ENCODE peak calls at places on chromosomes 3 and 15, in four cellular contexts. Y is left ventricle myocardium inferior, J is adrenal gland, X is psoas muscle. W is an unnamed sample.

GRCh38 chr3:94115482-94115881 is 52.6 kb downstream of the NSUN3 start:
- DNase-seq in Y (no peak), J (no peak), X (no peak), W (peak; percentile 69)

GRCh38 chr3:192850501-192850981 is 67.1 kb downstream of the MB21D2 start:
- DNase-seq in Y (no peak), J (no peak), X (no peak), W (peak; percentile 70)

GRCh38 chr15:49247556-49248102 is 77.6 kb downstream of the GALK2 start:
- DNase-seq in Y (no peak), J (no peak), X (no peak), W (peak; percentile 77)

GRCh38 chr3:126104742-126105605 is 21.1 kb upstream of the SLC41A3 start:
- DNase-seq in Y (no peak), J (no peak), X (no peak), W (no peak)

GRCh38 chr3:193499152-193499551 is 55.5 kb downstream of the ATP13A4 start:
- DNase-seq in Y (no peak), J (no peak), X (no peak), W (no peak)

GRCh38 chr3:138594150-138594934 is at the start of gene CEP70:
- DNase-seq in Y (peak; percentile 94), J (peak; percentile 97), X (peak; percentile 93), W (peak; percentile 98)

GRCh38 chr3:183315739-183316138 is 62.7 kb downstream of the B3GNT5 start:
- DNase-seq in Y (no peak), J (no peak), X (no peak), W (no peak)

GRCh38 chr15:89141885-89142284 is 53.6 kb downstream of the ABHD2 start:
- DNase-seq in Y (no peak), J (no peak), X (no peak), W (no peak)

GRCh38 chr15:67381416-67382045 is 126.9 kb downstream of the IQCH start:
- DNase-seq in Y (no peak), J (no peak), X (no peak), W (no peak)

GRCh38 chr15:81765816-81766215 is 280.0 kb downstream of the MEX3B start:
- DNase-seq in Y (no peak), J (no peak), X (no peak), W (no peak)

GRCh38 chr3:183800221-183800863 is 25.0 kb downstream of the MAP6D1 start:
- DNase-seq in Y (no peak), J (no peak), X (no peak), W (no peak)

GRCh38 chr3:162041622-162042021 is 545.0 kb downstream of the OTOL1 start:
- DNase-seq in Y (no peak), J (no peak), X (no peak), W (no peak)

GRCh38 chr15:74631935-74632560 is 16.4 kb downstream of the CLK3 start:
- DNase-seq in Y (peak; percentile 54), J (peak; percentile 56), X (peak; percentile 55), W (peak; percentile 73)

GRCh38 chr3:127037423-127037841 is 54.5 kb downstream of the PLXNA1 start:
- DNase-seq in Y (peak; percentile 14), J (no peak), X (peak; percentile 11), W (no peak)

GRCh38 chr3:46278816-46279672 is 36.8 kb downstream of the CCR3 start:
- DNase-seq in Y (no peak), J (no peak), X (no peak), W (no peak)

GRCh38 chr3:122356402-122356801 is 26.6 kb downstream of the MIX23 start:
- DNase-seq in Y (no peak), J (no peak), X (no peak), W (peak; percentile 63)

GRCh38 chr15:58957101-58957973 is 23.9 kb upstream of the SLTM start:
- DNase-seq in Y (no peak), J (peak; percentile 48), X (no peak), W (peak; percentile 73)

GRCh38 chr15:40812721-40813425 is 5.6 kb upstream of the DNAJC17 start:
- DNase-seq in Y (no peak), J (no peak), X (no peak), W (no peak)

GRCh38 chr15:82804575-82804949 is 1.3 kb downstream of the FSD2 start:
- DNase-seq in Y (no peak), J (no peak), X (no peak), W (no peak)

GRCh38 chr15:79540551-79540950 is 108.4 kb downstream of the MINAR1 start:
- DNase-seq in Y (no peak), J (no peak), X (no peak), W (no peak)

GRCh38 chr3:151282921-151283320 is 4.6 kb upstream of the P2RY14 start:
- DNase-seq in Y (no peak), J (no peak), X (no peak), W (peak; percentile 84)

GRCh38 chr3:177071496-177072156 is 125.7 kb downstream of the TBL1XR1 start:
- DNase-seq in Y (no peak), J (no peak), X (no peak), W (no peak)

GRCh38 chr3:16028604-16029003 is 145.9 kb upstream of the GALNT15 start:
- DNase-seq in Y (no peak), J (no peak), X (no peak), W (peak; percentile 43)

GRCh38 chr3:34155666-34156065 is 357.2 kb downstream of the PDCD6IP start:
- DNase-seq in Y (no peak), J (no peak), X (no peak), W (no peak)

GRCh38 chr3:141399200-141399599 is 30.9 kb downstream of the ZBTB38 start:
- DNase-seq in Y (no peak), J (no peak), X (no peak), W (no peak)

GRCh38 chr3:114848087-114848486 is 299.0 kb downstream of the ZBTB20 start:
- DNase-seq in Y (no peak), J (no peak), X (no peak), W (no peak)

GRCh38 chr3:39288300-39288808 is 8.5 kb upstream of the CX3CR1 start:
- DNase-seq in Y (peak; percentile 66), J (peak; percentile 76), X (peak; percentile 72), W (peak; percentile 86)

GRCh38 chr3:36763850-36764703 is at the start of gene DCLK3:
- DNase-seq in Y (no peak), J (no peak), X (peak; percentile 18), W (no peak)

GRCh38 chr3:32897981-32898623 is 53.3 kb upstream of the CCR4 start:
- DNase-seq in Y (no peak), J (no peak), X (no peak), W (no peak)

GRCh38 chr3:100928638-100929428 is 64.4 kb downstream of the ABI3BP start:
- DNase-seq in Y (no peak), J (no peak), X (no peak), W (peak; percentile 80)

GRCh38 chr15:45417303-45417950 is 39.1 kb upstream of the GATM start:
- DNase-seq in Y (no peak), J (no peak), X (no peak), W (no peak)

GRCh38 chr3:72699631-72700030 is 148.6 kb downstream of the SHQ1 start:
- DNase-seq in Y (no peak), J (no peak), X (no peak), W (no peak)

DNA sequence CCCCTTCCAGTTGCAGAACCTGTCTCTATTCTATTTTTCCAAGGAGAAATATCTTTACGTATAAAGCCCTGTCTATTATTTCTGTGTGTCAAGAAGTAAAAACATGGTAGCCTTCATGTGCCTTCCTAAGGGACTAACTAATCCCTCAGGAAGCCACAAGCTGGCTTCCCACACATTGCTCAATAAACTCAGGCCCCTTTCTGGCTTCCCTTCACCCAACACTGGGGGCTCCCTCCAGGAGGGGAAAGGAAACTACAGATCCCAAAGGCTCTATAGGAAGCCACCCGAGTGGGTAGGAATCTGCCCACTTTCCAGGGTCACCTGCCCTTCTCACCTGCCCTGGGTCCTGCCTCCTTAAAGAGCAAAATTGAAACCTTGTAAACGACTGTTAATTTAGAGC is 4.6 kb downstream of the TLE3 start:
- DNase-seq in Y (no peak), J (no peak), X (no peak), W (no peak)
- TF ChIP-seq CTCF in Y (no peak), J (no peak), X (no peak), W (no peak)

DNA sequence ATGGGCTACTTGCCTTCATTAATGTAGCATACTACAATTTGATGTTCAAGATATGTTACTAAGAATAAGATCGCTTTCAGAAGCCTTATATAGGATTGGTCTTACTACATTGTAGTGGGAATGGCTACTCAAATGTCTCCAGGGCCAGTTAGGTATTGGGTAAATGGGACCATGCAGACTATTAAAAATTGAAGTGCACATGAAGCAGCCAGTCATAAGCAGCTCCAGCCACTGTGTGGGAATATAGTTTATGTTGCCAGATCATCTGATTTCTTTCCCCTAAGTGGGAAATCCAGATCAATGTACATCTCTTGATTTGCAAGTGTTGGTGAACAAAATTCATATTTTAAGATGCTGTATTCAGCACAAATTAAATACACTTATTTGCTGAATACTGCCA is 5.1 kb downstream of the CTNNB1 start:
- DNase-seq in Y (no peak), J (no peak), X (no peak), W (no peak)
- H3K4me3 ChIP-seq in Y (peak overlapping the region; percentile 84), J (no peak overlapping the region), X (peak overlapping the region; percentile 97), W (no peak overlapping the region)

GRCh38 chr15:99961011-99961441 is 227.8 kb upstream of the LYSMD4 start:
- DNase-seq in Y (no peak), J (peak; percentile 58), X (no peak), W (peak; percentile 57)
- TF ChIP-seq CTCF in Y (peak; percentile 61), J (peak; percentile 49), X (peak; percentile 25), W (peak; percentile 54)

GRCh38 chr3:107845355-107846281 is 245.2 kb downstream of the CD47 start:
- DNase-seq in Y (no peak), J (no peak), X (no peak), W (peak; percentile 44)
- H3K4me3 ChIP-seq in Y (no peak overlapping the region), J (no peak overlapping the region), X (no peak overlapping the region), W (no peak overlapping the region)

GRCh38 chr3:44321335-44321734 is 17.2 kb upstream of the TCAIM start:
- DNase-seq in Y (no peak), J (no peak), X (no peak), W (no peak)

GRCh38 chr3:44326035-44326434 is 12.5 kb upstream of the TCAIM start:
- DNase-seq in Y (no peak), J (no peak), X (no peak), W (peak; percentile 48)

GRCh38 chr3:44326515-44326914 is 12.1 kb upstream of the TCAIM start:
- DNase-seq in Y (no peak), J (no peak), X (no peak), W (no peak)

GRCh38 chr3:44318929-44319328 is 19.6 kb upstream of the TCAIM start:
- DNase-seq in Y (no peak), J (no peak), X (no peak), W (no peak)

GRCh38 chr3:44323341-44323955 is 15.1 kb upstream of the TCAIM start:
- DNase-seq in Y (peak; percentile 41), J (peak; percentile 72), X (peak; percentile 42), W (peak; percentile 84)
- TF ChIP-seq CTCF in Y (peak; percentile 85), J (peak; percentile 74), X (peak; percentile 86), W (peak; percentile 92)

GRCh38 chr3:179016979-179017670 is 54.5 kb downstream of the ZMAT3 start:
- DNase-seq in Y (no peak), J (no peak), X (no peak), W (no peak)

GRCh38 chr3:179020112-179020511 is 51.5 kb downstream of the ZMAT3 start:
- DNase-seq in Y (no peak), J (no peak), X (no peak), W (peak; percentile 64)

GRCh38 chr3:179021119-179021903 is 50.3 kb downstream of the ZMAT3 start:
- DNase-seq in Y (no peak), J (no peak), X (no peak), W (peak; percentile 59)

GRCh38 chr3:179018808-179019207 is 52.8 kb downstream of the ZMAT3 start:
- DNase-seq in Y (no peak), J (no peak), X (no peak), W (no peak)

GRCh38 chr3:179015551-179016020 is 56.0 kb downstream of the ZMAT3 start:
- DNase-seq in Y (no peak), J (peak; percentile 45), X (no peak), W (peak; percentile 92)
- H3K4me3 ChIP-seq in Y (no peak overlapping the region), J (no peak overlapping the region), X (no peak overlapping the region), W (no peak overlapping the region)